ENCODE peak calls at places on chromosome 11, in six cellular contexts. One of them, this sample, is unnamed.

GRCh38 chr11:77821349-77821851 is 456 bp downstream of the AAMDC start:
- DNase-seq in psoas muscle: peak
- DNase-seq in SK-N-SH: peak
- DNase-seq in cardiac muscle cell: peak
- DNase-seq in transverse colon: peak
- DNase-seq in heart left ventricle: peak
- DNase-seq in this sample: peak

GRCh38 chr11:69353696-69354544 is 60.0 kb downstream of the MYEOV start:
- DNase-seq in psoas muscle: no peak
- DNase-seq in SK-N-SH: peak
- DNase-seq in cardiac muscle cell: no peak
- DNase-seq in transverse colon: peak
- DNase-seq in heart left ventricle: no peak
- DNase-seq in this sample: peak

GRCh38 chr11:108218912-108219783 is 3.3 kb downstream of the NPAT start:
- DNase-seq in psoas muscle: no peak
- DNase-seq in SK-N-SH: no peak
- DNase-seq in cardiac muscle cell: no peak
- DNase-seq in transverse colon: no peak
- DNase-seq in heart left ventricle: no peak
- DNase-seq in this sample: no peak

GRCh38 chr11:45204761-45205160 is 58.3 kb downstream of the PRDM11 start:
- DNase-seq in psoas muscle: no peak
- DNase-seq in SK-N-SH: no peak
- DNase-seq in cardiac muscle cell: peak
- DNase-seq in transverse colon: no peak
- DNase-seq in heart left ventricle: no peak
- DNase-seq in this sample: no peak

GRCh38 chr11:114259124-114259526 is 37.1 kb upstream of the NNMT start:
- DNase-seq in psoas muscle: peak
- DNase-seq in SK-N-SH: no peak
- DNase-seq in cardiac muscle cell: no peak
- DNase-seq in transverse colon: no peak
- DNase-seq in heart left ventricle: no peak
- DNase-seq in this sample: peak

GRCh38 chr11:13480198-13480597 is 15.6 kb downstream of the PTH start:
- DNase-seq in psoas muscle: no peak
- DNase-seq in SK-N-SH: no peak
- DNase-seq in cardiac muscle cell: no peak
- DNase-seq in transverse colon: no peak
- DNase-seq in heart left ventricle: peak
- DNase-seq in this sample: no peak

GRCh38 chr11:9016916-9017642 is 13.3 kb upstream of the NRIP3 start:
- DNase-seq in psoas muscle: no peak
- DNase-seq in SK-N-SH: no peak
- DNase-seq in cardiac muscle cell: no peak
- DNase-seq in transverse colon: no peak
- DNase-seq in heart left ventricle: no peak
- DNase-seq in this sample: no peak

GRCh38 chr11:17643506-17644405 is 75.6 kb upstream of the MYOD1 start:
- DNase-seq in psoas muscle: no peak
- DNase-seq in SK-N-SH: peak
- DNase-seq in cardiac muscle cell: no peak
- DNase-seq in transverse colon: no peak
- DNase-seq in heart left ventricle: no peak
- DNase-seq in this sample: no peak

GRCh38 chr11:11082651-11083050 is 224.8 kb upstream of the ZBED5 start:
- DNase-seq in psoas muscle: no peak
- DNase-seq in SK-N-SH: no peak
- DNase-seq in cardiac muscle cell: no peak
- DNase-seq in transverse colon: no peak
- DNase-seq in heart left ventricle: no peak
- DNase-seq in this sample: no peak

GRCh38 chr11:124961972-124962609 is 8.1 kb downstream of the CCDC15 start:
- DNase-seq in psoas muscle: no peak
- DNase-seq in SK-N-SH: peak
- DNase-seq in cardiac muscle cell: peak
- DNase-seq in transverse colon: no peak
- DNase-seq in heart left ventricle: no peak
- DNase-seq in this sample: no peak

GRCh38 chr11:22449441-22449840 is 111.3 kb downstream of the SLC17A6 start:
- DNase-seq in psoas muscle: no peak
- DNase-seq in SK-N-SH: no peak
- DNase-seq in cardiac muscle cell: peak
- DNase-seq in transverse colon: no peak
- DNase-seq in heart left ventricle: no peak
- DNase-seq in this sample: no peak

GRCh38 chr11:64036081-64037026 is 623 bp downstream of the FLRT1 start:
- DNase-seq in psoas muscle: peak
- DNase-seq in SK-N-SH: peak
- DNase-seq in cardiac muscle cell: peak
- DNase-seq in transverse colon: no peak
- DNase-seq in heart left ventricle: no peak
- DNase-seq in this sample: no peak

GRCh38 chr11:132499661-132500060 is 1032.6 kb downstream of the OPCML start:
- DNase-seq in psoas muscle: no peak
- DNase-seq in SK-N-SH: no peak
- DNase-seq in cardiac muscle cell: no peak
- DNase-seq in transverse colon: no peak
- DNase-seq in heart left ventricle: no peak
- DNase-seq in this sample: no peak

GRCh38 chr11:62850911-62851806 is 11.8 kb upstream of the WDR74 start:
- DNase-seq in psoas muscle: no peak
- DNase-seq in SK-N-SH: no peak
- DNase-seq in cardiac muscle cell: no peak
- DNase-seq in transverse colon: no peak
- DNase-seq in heart left ventricle: no peak
- DNase-seq in this sample: no peak

GRCh38 chr11:104653011-104653806 is 245.1 kb downstream of the CASP12 start:
- DNase-seq in psoas muscle: no peak
- DNase-seq in SK-N-SH: peak
- DNase-seq in cardiac muscle cell: peak
- DNase-seq in transverse colon: no peak
- DNase-seq in heart left ventricle: no peak
- DNase-seq in this sample: no peak

GRCh38 chr11:124113890-124114289 is 1.4 kb upstream of the VWA5A start:
- DNase-seq in psoas muscle: no peak
- DNase-seq in SK-N-SH: no peak
- DNase-seq in cardiac muscle cell: peak
- DNase-seq in transverse colon: peak
- DNase-seq in heart left ventricle: no peak
- DNase-seq in this sample: no peak

GRCh38 chr11:14413307-14414072 is 54.5 kb upstream of the RRAS2 start:
- DNase-seq in psoas muscle: peak
- DNase-seq in SK-N-SH: no peak
- DNase-seq in cardiac muscle cell: peak
- DNase-seq in transverse colon: no peak
- DNase-seq in heart left ventricle: no peak
- DNase-seq in this sample: no peak

GRCh38 chr11:86211619-86212018 is 32.9 kb upstream of the EED start:
- DNase-seq in psoas muscle: no peak
- DNase-seq in SK-N-SH: no peak
- DNase-seq in cardiac muscle cell: no peak
- DNase-seq in transverse colon: no peak
- DNase-seq in heart left ventricle: no peak
- DNase-seq in this sample: no peak

GRCh38 chr11:76610371-76610770 is 60.2 kb downstream of the LRRC32 start:
- DNase-seq in psoas muscle: no peak
- DNase-seq in SK-N-SH: peak
- DNase-seq in cardiac muscle cell: no peak
- DNase-seq in transverse colon: no peak
- DNase-seq in heart left ventricle: no peak
- DNase-seq in this sample: no peak

GRCh38 chr11:69452589-69452988 is 28.9 kb upstream of the LINC01488 start:
- DNase-seq in psoas muscle: no peak
- DNase-seq in SK-N-SH: no peak
- DNase-seq in cardiac muscle cell: no peak
- DNase-seq in transverse colon: no peak
- DNase-seq in heart left ventricle: peak
- DNase-seq in this sample: peak

GRCh38 chr11:31870609-31871309 is 59.6 kb upstream of the PAX6 start:
- DNase-seq in psoas muscle: peak
- DNase-seq in SK-N-SH: peak
- DNase-seq in cardiac muscle cell: peak
- DNase-seq in transverse colon: peak
- DNase-seq in heart left ventricle: no peak
- DNase-seq in this sample: peak

GRCh38 chr11:62479631-62480201 is 60.9 kb downstream of the SCGB1A1 start:
- DNase-seq in psoas muscle: no peak
- DNase-seq in SK-N-SH: no peak
- DNase-seq in cardiac muscle cell: peak
- DNase-seq in transverse colon: no peak
- DNase-seq in heart left ventricle: no peak
- DNase-seq in this sample: no peak

GRCh38 chr11:96149743-96150555 is 193.0 kb downstream of the MAML2 start:
- DNase-seq in psoas muscle: no peak
- DNase-seq in SK-N-SH: no peak
- DNase-seq in cardiac muscle cell: peak
- DNase-seq in transverse colon: no peak
- DNase-seq in heart left ventricle: no peak
- DNase-seq in this sample: no peak

GRCh38 chr11:33040127-33040861 is 922 bp downstream of the TCP11L1 start:
- DNase-seq in psoas muscle: no peak
- DNase-seq in SK-N-SH: peak
- DNase-seq in cardiac muscle cell: peak
- DNase-seq in transverse colon: no peak
- DNase-seq in heart left ventricle: no peak
- DNase-seq in this sample: no peak

GRCh38 chr11:128482092-128482491 is 105.3 kb downstream of the ETS1 start:
- DNase-seq in psoas muscle: no peak
- DNase-seq in SK-N-SH: no peak
- DNase-seq in cardiac muscle cell: no peak
- DNase-seq in transverse colon: no peak
- DNase-seq in heart left ventricle: no peak
- DNase-seq in this sample: no peak
- H3K27ac ChIP-seq in psoas muscle: peak
- H3K27ac ChIP-seq in SK-N-SH: no peak
- H3K27ac ChIP-seq in cardiac muscle cell: no peak
- H3K27ac ChIP-seq in transverse colon: peak
- H3K27ac ChIP-seq in heart left ventricle: peak
- H3K27ac ChIP-seq in this sample: peak

GRCh38 chr11:25733777-25734176 is 598.2 kb upstream of the ANO3 start:
- DNase-seq in psoas muscle: no peak
- DNase-seq in SK-N-SH: no peak
- DNase-seq in cardiac muscle cell: peak
- DNase-seq in transverse colon: no peak
- DNase-seq in heart left ventricle: no peak
- DNase-seq in this sample: no peak

GRCh38 chr11:25737071-25737675 is 594.8 kb upstream of the ANO3 start:
- DNase-seq in psoas muscle: no peak
- DNase-seq in SK-N-SH: no peak
- DNase-seq in cardiac muscle cell: no peak
- DNase-seq in transverse colon: no peak
- DNase-seq in heart left ventricle: no peak
- DNase-seq in this sample: no peak

GRCh38 chr11:25734592-25735211 is 597.2 kb upstream of the ANO3 start:
- DNase-seq in psoas muscle: no peak
- DNase-seq in SK-N-SH: peak
- DNase-seq in cardiac muscle cell: peak
- DNase-seq in transverse colon: no peak
- DNase-seq in heart left ventricle: no peak
- DNase-seq in this sample: no peak
- TF ChIP-seq CTCF in psoas muscle: no peak
- TF ChIP-seq CTCF in SK-N-SH: peak
- TF ChIP-seq CTCF in cardiac muscle cell: peak
- TF ChIP-seq CTCF in transverse colon: no peak
- TF ChIP-seq CTCF in heart left ventricle: peak
- TF ChIP-seq CTCF in this sample: peak

GRCh38 chr11:73508243-73509176 is 89.4 kb downstream of the FAM168A start:
- DNase-seq in psoas muscle: no peak
- DNase-seq in SK-N-SH: no peak
- DNase-seq in cardiac muscle cell: no peak
- DNase-seq in transverse colon: no peak
- DNase-seq in heart left ventricle: no peak
- DNase-seq in this sample: no peak
- H3K27ac ChIP-seq in psoas muscle: no peak
- H3K27ac ChIP-seq in SK-N-SH: no peak
- H3K27ac ChIP-seq in cardiac muscle cell: no peak
- H3K27ac ChIP-seq in transverse colon: no peak
- H3K27ac ChIP-seq in heart left ventricle: no peak
- H3K27ac ChIP-seq in this sample: no peak

GRCh38 chr11:79440451-79441158 is at the start of gene TENM4:
- DNase-seq in psoas muscle: peak
- DNase-seq in SK-N-SH: peak
- DNase-seq in cardiac muscle cell: peak
- DNase-seq in transverse colon: peak
- DNase-seq in heart left ventricle: peak
- DNase-seq in this sample: no peak
- TF ChIP-seq CTCF in psoas muscle: peak
- TF ChIP-seq CTCF in SK-N-SH: peak
- TF ChIP-seq CTCF in cardiac muscle cell: no peak
- TF ChIP-seq CTCF in transverse colon: no peak
- TF ChIP-seq CTCF in heart left ventricle: no peak
- TF ChIP-seq CTCF in this sample: no peak

GRCh38 chr11:74784234-74784633 is 35.6 kb downstream of the RNF169 start:
- DNase-seq in psoas muscle: no peak
- DNase-seq in SK-N-SH: no peak
- DNase-seq in cardiac muscle cell: no peak
- DNase-seq in transverse colon: no peak
- DNase-seq in heart left ventricle: no peak
- DNase-seq in this sample: no peak

GRCh38 chr11:74778581-74778980 is 29.9 kb downstream of the RNF169 start:
- DNase-seq in psoas muscle: no peak
- DNase-seq in SK-N-SH: no peak
- DNase-seq in cardiac muscle cell: no peak
- DNase-seq in transverse colon: no peak
- DNase-seq in heart left ventricle: no peak
- DNase-seq in this sample: no peak

GRCh38 chr11:74777877-74778276 is 29.2 kb downstream of the RNF169 start:
- DNase-seq in psoas muscle: no peak
- DNase-seq in SK-N-SH: no peak
- DNase-seq in cardiac muscle cell: no peak
- DNase-seq in transverse colon: no peak
- DNase-seq in heart left ventricle: no peak
- DNase-seq in this sample: no peak

GRCh38 chr11:74780277-74780870 is 31.7 kb downstream of the RNF169 start:
- DNase-seq in psoas muscle: no peak
- DNase-seq in SK-N-SH: no peak
- DNase-seq in cardiac muscle cell: peak
- DNase-seq in transverse colon: no peak
- DNase-seq in heart left ventricle: no peak
- DNase-seq in this sample: no peak

DNA sequence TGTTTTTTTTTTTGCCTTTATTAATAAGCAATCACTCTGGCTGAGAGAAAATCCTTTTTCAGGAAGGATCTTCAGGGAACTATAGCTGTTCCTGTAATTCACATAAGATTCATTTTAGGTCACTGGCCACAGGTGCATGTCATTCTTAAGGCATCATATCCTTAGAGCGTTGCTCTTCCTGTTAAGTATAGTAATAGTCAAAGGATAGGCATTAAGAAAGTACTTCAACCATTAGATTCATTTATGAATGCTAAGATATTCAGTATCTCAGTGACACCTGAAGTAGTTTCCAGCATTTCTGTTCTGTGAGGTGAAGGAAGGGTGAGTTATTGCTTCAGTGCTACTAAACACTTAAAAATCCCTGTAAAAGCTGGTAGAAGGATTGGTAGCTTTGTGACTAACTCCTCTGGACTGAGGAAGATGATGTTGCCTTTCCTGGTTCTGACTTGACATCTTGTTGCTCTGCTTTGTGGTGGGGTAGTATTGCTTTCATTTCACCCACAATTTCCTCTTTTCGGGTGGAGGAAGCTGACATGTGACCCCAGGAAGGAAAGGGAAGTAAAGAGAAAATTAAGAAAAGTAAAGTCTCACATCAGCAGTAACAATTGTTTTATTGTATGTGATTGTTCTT is 34.7 kb downstream of the RNF169 start:
- DNase-seq in psoas muscle: no peak
- DNase-seq in SK-N-SH: no peak
- DNase-seq in cardiac muscle cell: peak
- DNase-seq in transverse colon: no peak
- DNase-seq in heart left ventricle: no peak
- DNase-seq in this sample: no peak
- H3K27ac ChIP-seq in psoas muscle: peak
- H3K27ac ChIP-seq in SK-N-SH: peak
- H3K27ac ChIP-seq in cardiac muscle cell: no peak
- H3K27ac ChIP-seq in transverse colon: peak
- H3K27ac ChIP-seq in heart left ventricle: peak
- H3K27ac ChIP-seq in this sample: no peak

This sample was measured in right lobe of liver.